ENCODE peak calls at places on chromosomes 13 and 19, in six cellular contexts. Q is mucosa of descending colon, U is stomach, P is left ventricle myocardium inferior, N is cardiac muscle cell, Z is IMR-90. L is an unnamed sample.

GRCh38 chr13:113411216-113412023 is 41.9 kb downstream of the ADPRHL1 start:
- DNase-seq in Q (peak; percentile 45), U (no peak), P (peak; percentile 79), N (peak; percentile 74), Z (peak; percentile 99), L (no peak)

GRCh38 chr13:81326913-81327312 is 986.0 kb upstream of the SPRY2 start:
- DNase-seq in Q (peak; percentile 28), U (no peak), P (no peak), N (no peak), Z (no peak), L (no peak)

GRCh38 chr13:39263033-39263432 is 224.8 kb downstream of the NHLRC3 start:
- DNase-seq in Q (peak; percentile 66), U (peak; percentile 27), P (no peak), N (peak; percentile 65), Z (peak; percentile 23), L (no peak)

GRCh38 chr13:20983386-20983785 is 78.0 kb downstream of the LATS2 start:
- DNase-seq in Q (no peak), U (no peak), P (no peak), N (no peak), Z (no peak), L (no peak)

GRCh38 chr13:23610966-23611486 is 40.8 kb downstream of the TNFRSF19 start:
- DNase-seq in Q (peak; percentile 17), U (no peak), P (no peak), N (peak; percentile 81), Z (peak; percentile 53), L (no peak)

GRCh38 chr13:33487575-33488243 is 202.2 kb upstream of the STARD13 start:
- DNase-seq in Q (peak; percentile 25), U (no peak), P (no peak), N (peak; percentile 68), Z (peak; percentile 65), L (no peak)

GRCh38 chr13:114128624-114129522 is 3.5 kb downstream of the RASA3 start:
- DNase-seq in Q (peak; percentile 69), U (peak; percentile 67), P (peak; percentile 79), N (peak; percentile 91), Z (peak; percentile 95), L (peak; percentile 57)

GRCh38 chr13:46676378-46676725 is 120.6 kb downstream of the ESD start:
- DNase-seq in Q (no peak), U (no peak), P (no peak), N (no peak), Z (no peak), L (no peak)

GRCh38 chr13:32911506-32911905 is 104.7 kb upstream of the KL start:
- DNase-seq in Q (peak; percentile 20), U (no peak), P (no peak), N (peak; percentile 57), Z (peak; percentile 57), L (no peak)

GRCh38 chr13:48492123-48493075 is 40.5 kb downstream of the RCBTB2 start:
- DNase-seq in Q (peak; percentile 66), U (peak; percentile 52), P (peak; percentile 82), N (peak; percentile 91), Z (peak; percentile 18), L (peak; percentile 74)

GRCh38 chr13:112728375-112729126 is 38.7 kb downstream of the ATP11A start:
- DNase-seq in Q (no peak), U (no peak), P (no peak), N (no peak), Z (no peak), L (no peak)

GRCh38 chr19:51793994-51794393 is 963 bp upstream of the FPR3 start:
- DNase-seq in Q (no peak), U (no peak), P (no peak), N (no peak), Z (no peak), L (no peak)

GRCh38 chr13:51976890-51977289 is 34.4 kb downstream of the ATP7B start:
- DNase-seq in Q (no peak), U (no peak), P (no peak), N (no peak), Z (no peak), L (no peak)

GRCh38 chr13:41649659-41650058 is 192.3 kb downstream of the RGCC start:
- DNase-seq in Q (no peak), U (no peak), P (no peak), N (peak; percentile 46), Z (peak; percentile 38), L (no peak)

GRCh38 chr19:6668696-6669095 is 1.3 kb downstream of the TNFSF14 start:
- DNase-seq in Q (no peak), U (no peak), P (no peak), N (no peak), Z (no peak), L (no peak)

GRCh38 chr13:108326318-108326717 is 56.8 kb downstream of the TNFSF13B start:
- DNase-seq in Q (peak; percentile 46), U (no peak), P (no peak), N (peak; percentile 2), Z (no peak), L (no peak)

GRCh38 chr13:90867336-90867683 is 480.2 kb upstream of the MIR17HG start:
- DNase-seq in Q (peak; percentile 77), U (peak; percentile 37), P (peak; percentile 50), N (peak; percentile 89), Z (peak; percentile 27), L (no peak)

GRCh38 chr13:21616880-21617279 is 12.9 kb upstream of the MICU2 start:
- DNase-seq in Q (peak; percentile 49), U (no peak), P (no peak), N (no peak), Z (no peak), L (no peak)

GRCh38 chr13:72229067-72229466 is 362.1 kb upstream of the DACH1 start:
- DNase-seq in Q (no peak), U (no peak), P (no peak), N (no peak), Z (no peak), L (no peak)

GRCh38 chr13:77876176-77876575 is 42.5 kb downstream of the EDNRB start:
- DNase-seq in Q (no peak), U (no peak), P (no peak), N (no peak), Z (peak; percentile 90), L (no peak)

GRCh38 chr19:34577056-34577455 is 95.5 kb downstream of the WTIP start:
- DNase-seq in Q (no peak), U (no peak), P (no peak), N (no peak), Z (no peak), L (no peak)

DNA sequence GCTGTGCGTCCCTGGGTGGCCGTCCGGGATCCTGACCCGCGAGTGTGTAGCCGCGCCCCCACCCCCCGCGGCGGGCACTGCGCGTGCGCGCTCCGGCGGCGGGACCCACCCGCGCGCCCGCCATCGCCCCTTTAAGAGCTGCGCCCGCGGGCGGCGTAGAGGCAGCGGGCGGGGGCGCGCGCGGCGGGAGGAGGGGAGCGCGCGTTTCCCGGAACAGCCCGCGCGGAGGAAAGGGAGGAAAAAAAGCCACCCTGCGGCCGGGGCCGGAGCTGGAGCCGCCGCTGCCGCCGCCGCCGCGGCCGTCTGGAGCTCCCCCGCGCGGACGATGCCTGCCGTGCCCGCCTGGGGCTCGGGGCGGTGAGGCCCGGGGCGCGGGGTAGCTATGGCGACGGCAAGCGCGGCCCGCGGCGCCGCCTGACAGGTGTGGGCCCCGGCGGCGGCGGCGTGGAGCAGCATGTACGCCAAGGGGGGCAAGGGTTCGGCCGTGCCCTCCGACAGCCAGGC is at the start of gene SSBP4:
- DNase-seq in Q (peak; percentile 69), U (peak; percentile 76), P (peak; percentile 81), N (peak; percentile 90), Z (peak; percentile 70), L (peak; percentile 58)
- H3K4me1 ChIP-seq in Q (peaks cover 49% of the 10 kb centered on the region), U (peaks cover 73% of the 10 kb centered on the region), P (peaks cover 85% of the 10 kb centered on the region), N (peaks cover 15% of the 10 kb centered on the region), Z (peaks cover 37% of the 10 kb centered on the region), L (peaks cover 87% of the 10 kb centered on the region)

DNA sequence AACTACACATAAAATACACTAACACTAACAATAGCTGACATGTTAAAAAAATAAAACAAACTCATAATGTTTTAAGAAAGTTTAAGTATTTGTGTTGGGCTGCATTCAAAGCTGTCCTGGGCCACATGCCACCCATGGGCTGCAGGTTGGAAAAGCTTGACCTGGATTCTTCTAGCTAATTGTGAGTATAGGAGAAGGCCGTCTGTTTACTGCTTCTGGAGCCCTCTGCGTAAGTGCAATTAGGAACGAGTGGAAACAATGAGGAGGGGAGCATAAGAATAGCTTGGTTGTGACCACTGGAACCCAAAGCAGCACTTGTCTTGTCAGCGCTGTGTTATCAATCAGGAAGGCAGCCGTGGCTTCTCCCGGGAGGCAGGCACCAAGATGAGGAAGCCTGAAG is 110.4 kb upstream of the MBNL2 start:
- DNase-seq in Q (no peak), U (no peak), P (no peak), N (no peak), Z (no peak), L (no peak)
- H3K4me1 ChIP-seq in Q (peaks cover 13% of the 10 kb centered on the region), U (peaks cover 47% of the 10 kb centered on the region), P (peaks cover 47% of the 10 kb centered on the region), N (peaks cover 35% of the 10 kb centered on the region), Z (peaks cover 34% of the 10 kb centered on the region), L (peaks cover 6% of the 10 kb centered on the region)

DNA sequence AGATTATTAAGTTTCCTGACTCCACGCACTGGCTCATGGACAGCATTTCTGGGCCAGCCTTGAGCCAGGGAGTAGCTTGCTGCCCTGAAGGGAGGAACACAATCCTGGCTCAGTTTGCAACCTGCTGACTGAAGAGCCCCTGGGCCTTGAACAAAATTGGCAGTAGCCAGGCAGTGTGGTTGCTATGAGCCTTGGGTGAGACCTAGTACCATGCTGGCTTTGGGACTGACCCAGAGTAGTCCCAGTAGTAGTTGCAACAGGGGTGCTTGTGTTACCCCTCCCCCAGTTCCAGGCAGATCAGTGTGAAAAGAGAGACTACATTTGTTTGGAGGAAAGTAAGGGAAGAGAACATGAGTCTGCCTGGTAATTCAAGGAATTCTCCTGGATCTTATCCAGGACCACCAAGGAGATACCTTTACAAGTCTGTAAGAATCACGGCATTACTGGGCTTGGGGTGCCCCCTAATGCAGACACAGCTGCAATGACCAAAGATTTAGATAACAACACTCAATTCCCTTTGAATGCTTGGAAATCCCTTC is 22.0 kb downstream of the ITGBL1 start:
- DNase-seq in Q (no peak), U (no peak), P (no peak), N (peak; percentile 93), Z (peak; percentile 91), L (no peak)
- H3K4me1 ChIP-seq in Q (no peaks in the 10 kb centered on the region), U (no peaks in the 10 kb centered on the region), P (peaks cover 10% of the 10 kb centered on the region), N (no peaks in the 10 kb centered on the region), Z (peaks cover 13% of the 10 kb centered on the region), L (no peaks in the 10 kb centered on the region)

GRCh38 chr13:110430391-110431338 is 123.6 kb downstream of the COL4A2 start:
- DNase-seq in Q (no peak), U (no peak), P (no peak), N (no peak), Z (no peak), L (no peak)

GRCh38 chr13:110433014-110433413 is 125.9 kb downstream of the COL4A2 start:
- DNase-seq in Q (no peak), U (no peak), P (peak; percentile 61), N (no peak), Z (no peak), L (no peak)

GRCh38 chr13:110431425-110431824 is 124.3 kb downstream of the COL4A2 start:
- DNase-seq in Q (no peak), U (no peak), P (no peak), N (no peak), Z (no peak), L (no peak)

GRCh38 chr13:110431851-110432294 is 124.8 kb downstream of the COL4A2 start:
- DNase-seq in Q (no peak), U (no peak), P (peak; percentile 50), N (no peak), Z (no peak), L (no peak)

DNA sequence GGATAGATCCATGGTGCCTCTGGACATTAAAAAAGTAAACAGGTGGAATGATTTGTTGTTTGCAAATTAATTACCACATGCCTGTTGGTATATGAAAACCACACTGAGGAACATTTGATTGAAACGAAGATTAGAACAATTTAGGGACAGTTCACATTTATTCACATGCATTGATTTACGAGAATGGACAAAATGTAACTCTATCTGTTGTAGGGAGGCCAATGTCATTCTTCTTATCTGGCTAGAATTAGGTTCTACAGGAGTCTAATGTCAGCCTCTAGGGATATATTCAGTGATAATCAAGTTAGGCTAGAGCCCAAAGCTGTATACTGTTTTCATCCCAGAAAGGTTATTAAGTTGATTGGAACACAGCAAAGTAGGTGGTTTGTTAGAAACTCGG is 125.4 kb downstream of the COL4A2 start:
- DNase-seq in Q (no peak), U (no peak), P (no peak), N (no peak), Z (no peak), L (no peak)
- H3K4me1 ChIP-seq in Q (no peaks in the 10 kb centered on the region), U (no peaks in the 10 kb centered on the region), P (peaks cover 65% of the 10 kb centered on the region), N (peaks cover 4% of the 10 kb centered on the region), Z (no peaks in the 10 kb centered on the region), L (no peaks in the 10 kb centered on the region)

L was measured in CD8-positive, alpha-beta T cell.